ENCODE peak calls at places on chromosomes 3 and 15, in five cellular contexts. N is H9, F is mesenchymal stem cell, A is H1, D is trophoblast cell. W is an unnamed sample.

GRCh38 chr15:63942486-63943365 is 103.6 kb downstream of the DAPK2 start:
- DNase-seq in N (peak; percentile 20), F (no peak), A (no peak), D (no peak), W (no peak)

GRCh38 chr15:56245871-56246814 is 2.5 kb upstream of the RFX7 start:
- DNase-seq in N (peak; percentile 95), F (peak; percentile 89), A (no peak), D (peak; percentile 97), W (peak; percentile 61)

GRCh38 chr3:68057637-68058320 is 403.4 kb upstream of the SUCLG2 start:
- DNase-seq in N (no peak), F (no peak), A (no peak), D (no peak), W (no peak)

GRCh38 chr3:140715035-140715434 is 37.2 kb downstream of the TRIM42 start:
- DNase-seq in N (no peak), F (no peak), A (no peak), D (no peak), W (no peak)

GRCh38 chr3:52004906-52005395 is 9.3 kb upstream of the RPL29 start:
- DNase-seq in N (no peak), F (no peak), A (no peak), D (no peak), W (no peak)

GRCh38 chr3:197083486-197083885 is 53.9 kb upstream of the MELTF start:
- DNase-seq in N (no peak), F (peak; percentile 73), A (no peak), D (no peak), W (no peak)

GRCh38 chr3:66577804-66578203 is 77.0 kb upstream of the LRIG1 start:
- DNase-seq in N (no peak), F (no peak), A (no peak), D (no peak), W (no peak)

GRCh38 chr3:23778451-23778850 is 27.3 kb upstream of the UBE2E1 start:
- DNase-seq in N (no peak), F (peak; percentile 57), A (no peak), D (no peak), W (no peak)

GRCh38 chr15:51004103-51004536 is 90.6 kb downstream of the TNFAIP8L3 start:
- DNase-seq in N (peak; percentile 43), F (peak; percentile 15), A (peak; percentile 7), D (peak; percentile 92), W (no peak)

GRCh38 chr3:29335438-29335837 is 54.6 kb downstream of the RBMS3 start:
- DNase-seq in N (no peak), F (peak; percentile 98), A (no peak), D (peak; percentile 38), W (peak; percentile 6)

GRCh38 chr3:58065700-58066167 is 57.5 kb downstream of the FLNB start:
- DNase-seq in N (peak; percentile 36), F (no peak), A (no peak), D (no peak), W (no peak)

GRCh38 chr3:4582634-4583033 is 89.5 kb downstream of the ITPR1 start:
- DNase-seq in N (no peak), F (peak; percentile 65), A (no peak), D (peak; percentile 10), W (no peak)

GRCh38 chr3:27568393-27568792 is 84.2 kb upstream of the SLC4A7 start:
- DNase-seq in N (no peak), F (no peak), A (no peak), D (no peak), W (no peak)

GRCh38 chr15:70018646-70019600 is 78.8 kb downstream of the TLE3 start:
- DNase-seq in N (no peak), F (no peak), A (no peak), D (peak; percentile 52), W (no peak)

GRCh38 chr3:60708191-60708975 is 542.9 kb downstream of the FHIT start:
- DNase-seq in N (no peak), F (peak; percentile 76), A (no peak), D (no peak), W (no peak)

GRCh38 chr3:164737174-164737573 is 341.1 kb downstream of the SI start:
- DNase-seq in N (no peak), F (no peak), A (no peak), D (no peak), W (no peak)

GRCh38 chr3:88149146-88149515 is 628 bp upstream of the C3orf38 start:
- DNase-seq in N (no peak), F (no peak), A (no peak), D (no peak), W (no peak)

GRCh38 chr3:45198264-45199260 is 27.5 kb downstream of the TMEM158 start:
- DNase-seq in N (no peak), F (peak; percentile 53), A (no peak), D (peak; percentile 26), W (no peak)

GRCh38 chr3:81485444-81485865 is 276.0 kb downstream of the GBE1 start:
- DNase-seq in N (no peak), F (peak; percentile 27), A (no peak), D (peak; percentile 16), W (no peak)

GRCh38 chr15:59371458-59372351 is 966 bp downstream of the MYO1E start:
- DNase-seq in N (no peak), F (no peak), A (no peak), D (peak; percentile 79), W (no peak)

GRCh38 chr15:91891101-91891500 is 37.6 kb downstream of the SLCO3A1 start:
- DNase-seq in N (no peak), F (no peak), A (no peak), D (no peak), W (no peak)

GRCh38 chr3:138418556-138419206 is 15.7 kb upstream of the ESYT3 start:
- DNase-seq in N (no peak), F (no peak), A (no peak), D (no peak), W (no peak)

GRCh38 chr3:171809513-171810277 is 588 bp downstream of the PLD1 start:
- DNase-seq in N (peak; percentile 67), F (peak; percentile 95), A (peak; percentile 31), D (no peak), W (peak; percentile 44)

GRCh38 chr3:9343115-9343514 is 19.7 kb upstream of the THUMPD3 start:
- DNase-seq in N (no peak), F (no peak), A (no peak), D (no peak), W (no peak)

GRCh38 chr3:9339750-9340449 is 23.0 kb upstream of the THUMPD3 start:
- DNase-seq in N (no peak), F (peak; percentile 68), A (no peak), D (no peak), W (no peak)

GRCh38 chr3:9340450-9341009 is 22.3 kb upstream of the THUMPD3 start:
- DNase-seq in N (no peak), F (peak; percentile 91), A (no peak), D (peak; percentile 57), W (no peak)

GRCh38 chr3:9345041-9345440 is 17.8 kb upstream of the THUMPD3 start:
- DNase-seq in N (no peak), F (no peak), A (no peak), D (peak; percentile 83), W (no peak)

DNA sequence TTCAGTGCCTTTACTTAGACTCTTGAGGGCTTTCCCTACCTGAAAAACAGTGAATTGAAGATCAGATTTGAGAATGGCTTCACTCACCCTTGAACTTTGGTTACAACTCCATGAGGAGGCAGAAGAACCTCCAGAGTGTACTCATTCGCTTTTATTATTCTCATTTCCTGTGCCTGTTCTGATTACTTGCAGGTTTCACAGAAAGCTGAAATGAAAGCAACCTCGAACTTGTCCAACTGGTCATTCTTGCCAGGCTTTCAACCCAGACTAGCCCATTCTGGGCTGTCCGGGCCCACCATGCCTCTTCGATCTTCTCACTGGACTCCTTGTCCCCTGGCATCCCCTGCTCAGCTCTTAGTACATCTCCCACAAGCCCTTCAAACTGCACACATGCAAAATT is 20.2 kb upstream of the THUMPD3 start:
- DNase-seq in N (no peak), F (no peak), A (no peak), D (no peak), W (no peak)
- H2BK12ac ChIP-seq in N (no peak overlapping the region), F (peak overlapping the region; percentile 77), A (no peak overlapping the region), D (no peak overlapping the region), W (no peak overlapping the region)

DNA sequence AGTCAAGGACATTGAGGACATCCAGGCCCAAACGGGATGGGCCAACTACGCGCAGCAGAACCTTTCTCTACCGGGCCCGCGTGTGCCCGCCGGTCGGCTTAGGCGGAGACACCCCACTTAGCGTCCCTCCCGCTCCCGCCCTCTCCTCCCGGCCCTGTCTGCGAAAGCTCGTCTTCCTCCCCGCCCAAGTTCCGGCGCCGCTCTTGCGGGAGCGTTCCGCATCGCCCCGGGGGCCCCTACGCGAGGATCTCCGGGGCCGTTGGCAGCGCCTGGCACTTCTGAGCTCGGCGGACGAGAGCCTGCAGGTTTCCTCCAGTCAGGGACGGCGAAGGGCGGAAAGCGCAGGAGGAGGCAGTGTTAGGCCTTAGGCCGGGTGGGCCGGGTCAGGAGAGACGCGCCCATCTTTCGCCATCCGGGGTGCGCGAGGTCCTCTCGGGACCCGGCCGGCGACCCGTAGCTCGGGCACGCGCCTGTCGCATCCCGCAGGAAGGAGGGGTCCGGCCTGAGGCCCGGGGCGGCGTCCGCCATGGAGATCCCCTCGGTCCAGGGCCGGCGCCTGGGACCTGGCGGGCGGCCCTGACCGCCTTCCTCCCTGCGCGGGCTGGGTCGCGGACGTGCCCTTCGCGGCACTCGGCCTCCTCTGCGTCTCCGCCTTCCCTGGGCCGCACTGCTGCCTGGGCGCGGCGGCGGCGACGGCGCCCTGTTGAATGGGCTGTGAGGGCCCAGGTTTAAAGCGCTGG is at the start of gene FEM1B:
- DNase-seq in N (peak; percentile 90), F (peak; percentile 94), A (peak; percentile 75), D (peak; percentile 91), W (peak; percentile 87)
- H3K23ac ChIP-seq in N (no peak within 1 kb of the TSS), F (peak within 1 kb of the TSS; percentile 79), A (no peak within 1 kb of the TSS), D (no peak within 1 kb of the TSS), W (peak within 1 kb of the TSS; percentile 94)

DNA sequence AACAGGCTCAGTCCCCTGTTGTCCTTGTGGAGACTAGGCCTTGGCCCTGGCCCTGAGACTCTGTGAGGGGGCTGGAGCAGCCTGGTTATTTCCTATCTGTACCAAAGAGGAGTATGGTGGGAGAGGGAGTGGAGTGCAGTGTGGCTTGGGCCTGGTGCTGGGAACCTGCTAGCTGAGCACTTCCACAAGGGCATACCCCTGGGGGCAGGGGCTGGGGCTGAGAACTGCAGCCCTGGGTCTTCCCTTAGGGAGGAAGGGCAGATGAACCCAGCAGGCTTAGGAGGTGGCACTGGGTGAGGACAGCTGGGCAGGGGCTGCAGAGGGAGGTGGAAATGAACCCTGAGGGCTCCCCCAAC is 3.5 kb upstream of the CHST14 start:
- DNase-seq in N (no peak), F (no peak), A (no peak), D (no peak), W (no peak)
- H3K27ac ChIP-seq in N (no peak overlapping the region), F (no peak overlapping the region), A (no peak overlapping the region), D (no peak overlapping the region), W (no peak overlapping the region)

DNA sequence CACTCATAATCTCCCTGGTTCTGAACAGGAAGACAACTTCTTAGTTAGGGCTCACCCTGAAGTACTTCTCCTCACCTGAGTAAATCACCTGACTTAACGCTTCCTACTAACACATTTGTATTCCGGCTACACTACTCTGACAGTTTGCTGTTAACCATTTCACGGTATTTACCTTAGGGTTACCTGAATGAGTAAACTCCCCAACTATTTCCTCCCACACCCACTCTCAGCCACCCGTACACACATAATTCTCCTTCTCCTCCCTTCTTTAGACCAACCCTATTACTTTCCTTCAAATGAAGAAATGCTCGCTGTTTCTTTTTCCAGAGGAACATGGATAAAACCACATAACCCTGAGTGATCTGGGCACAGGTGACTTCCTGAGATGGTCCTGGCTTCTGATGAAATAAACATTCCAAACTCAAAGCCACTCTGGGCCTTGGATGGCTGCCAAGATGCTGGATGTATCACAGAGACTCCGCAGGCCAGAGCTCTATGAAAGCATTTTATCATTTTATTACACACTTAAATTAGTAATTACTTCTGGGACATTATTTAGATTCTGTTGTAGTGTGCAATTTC is 183.6 kb upstream of the ATP11B start:
- DNase-seq in N (no peak), F (no peak), A (no peak), D (no peak), W (no peak)
- H2BK12ac ChIP-seq in N (no peak overlapping the region), F (no peak overlapping the region), A (no peak overlapping the region), D (no peak overlapping the region), W (no peak overlapping the region)